ENCODE peak calls at places on chromosome 6, in four cellular contexts. P is A549, M is K562, X is GM12878. V is an unnamed sample.
A peak's percentile ranks its signal among the peaks of the same experiment; 100 is the strongest.

GRCh38 chr6:43490523-43490939 is 13.2 kb downstream of the TJAP1 start:
- DNase-seq in P (no peak), M (no peak), X (no peak), V (peak; percentile 87)

GRCh38 chr6:168209420-168209819 is 110.2 kb downstream of the DACT2 start:
- DNase-seq in P (no peak), M (no peak), X (no peak), V (no peak)

GRCh38 chr6:45327956-45328522 is at the start of gene RUNX2:
- DNase-seq in P (no peak), M (no peak), X (no peak), V (no peak)

GRCh38 chr6:21091411-21091810 is 502.1 kb upstream of the SOX4 start:
- DNase-seq in P (no peak), M (no peak), X (no peak), V (no peak)

GRCh38 chr6:111087106-111087835 is at the start of gene SLC16A10:
- DNase-seq in P (peak; percentile 22), M (peak; percentile 88), X (no peak), V (peak; percentile 65)

GRCh38 chr6:108710560-108710959 is 137.7 kb upstream of the ARMC2 start:
- DNase-seq in P (no peak), M (no peak), X (no peak), V (no peak)

GRCh38 chr6:165204807-165205545 is 104.4 kb downstream of the C6orf118 start:
- DNase-seq in P (no peak), M (no peak), X (no peak), V (no peak)

GRCh38 chr6:163173741-163174140 is 240.8 kb upstream of the QKI start:
- DNase-seq in P (no peak), M (no peak), X (no peak), V (no peak)

GRCh38 chr6:113690255-113690956 is 166.7 kb upstream of the MARCKS start:
- DNase-seq in P (peak; percentile 65), M (no peak), X (peak; percentile 34), V (peak; percentile 58)

GRCh38 chr6:9140861-9141534 is 705.7 kb upstream of the SLC35B3 start:
- DNase-seq in P (no peak), M (no peak), X (no peak), V (no peak)

GRCh38 chr6:91243436-91243835 is 656.6 kb upstream of the MAP3K7 start:
- DNase-seq in P (no peak), M (no peak), X (no peak), V (no peak)

GRCh38 chr6:1068068-1068467 is 243.8 kb upstream of the FOXQ1 start:
- DNase-seq in P (no peak), M (no peak), X (no peak), V (peak; percentile 60)

GRCh38 chr6:166999845-167000253 is 652 bp downstream of the CEP43 start:
- DNase-seq in P (peak; percentile 3), M (no peak), X (no peak), V (peak; percentile 74)

GRCh38 chr6:73878403-73878802 is 182.4 kb downstream of the CD109 start:
- DNase-seq in P (no peak), M (no peak), X (no peak), V (no peak)

GRCh38 chr6:158414900-158415299 is 102.6 kb downstream of the TULP4 start:
- DNase-seq in P (no peak), M (no peak), X (no peak), V (no peak)

GRCh38 chr6:44269921-44270525 is at the start of gene TMEM151B:
- DNase-seq in P (no peak), M (no peak), X (no peak), V (no peak)

GRCh38 chr6:1226208-1227099 is 85.4 kb upstream of the FOXQ1 start:
- DNase-seq in P (no peak), M (no peak), X (no peak), V (no peak)

GRCh38 chr6:71463061-71463460 is 174.4 kb downstream of the OGFRL1 start:
- DNase-seq in P (no peak), M (no peak), X (no peak), V (no peak)

GRCh38 chr6:167933847-167934246 is 63.6 kb upstream of the KIF25 start:
- DNase-seq in P (no peak), M (no peak), X (no peak), V (no peak)

GRCh38 chr6:160678744-160679401 is 14.8 kb upstream of the LPA start:
- DNase-seq in P (no peak), M (no peak), X (no peak), V (no peak)

GRCh38 chr6:28209753-28210535 is 15.1 kb upstream of the ZSCAN9 start:
- DNase-seq in P (no peak), M (no peak), X (no peak), V (no peak)

GRCh38 chr6:2738373-2738979 is 12.2 kb downstream of the MYLK4 start:
- DNase-seq in P (peak; percentile 53), M (peak; percentile 64), X (no peak), V (peak; percentile 47)

GRCh38 chr6:81761197-81761596 is 8.7 kb upstream of the TENT5A start:
- DNase-seq in P (no peak), M (no peak), X (no peak), V (no peak)

GRCh38 chr6:72238900-72239299 is 352.6 kb downstream of the RIMS1 start:
- DNase-seq in P (no peak), M (no peak), X (no peak), V (no peak)

GRCh38 chr6:125792680-125793079 is 1.9 kb downstream of the NCOA7 start:
- DNase-seq in P (no peak), M (no peak), X (no peak), V (no peak)

GRCh38 chr6:88089708-88090107 is 42.1 kb downstream of the SPACA1 start:
- DNase-seq in P (no peak), M (no peak), X (no peak), V (no peak)

GRCh38 chr6:137536104-137536773 is 42.0 kb upstream of the OLIG3 start:
- DNase-seq in P (no peak), M (no peak), X (no peak), V (no peak)

GRCh38 chr6:112116215-112116614 is 28.8 kb downstream of the FAM229B start:
- DNase-seq in P (no peak), M (no peak), X (no peak), V (peak; percentile 16)

GRCh38 chr6:108115598-108116058 is 41.1 kb upstream of the OSTM1 start:
- DNase-seq in P (peak; percentile 76), M (peak; percentile 46), X (no peak), V (peak; percentile 47)

GRCh38 chr6:41942045-41942851 is 640 bp upstream of the CCND3 start:
- DNase-seq in P (no peak), M (no peak), X (no peak), V (no peak)

GRCh38 chr6:150711584-150712501 is 112.2 kb downstream of the PLEKHG1 start:
- DNase-seq in P (no peak), M (no peak), X (no peak), V (no peak)

GRCh38 chr6:117907600-117908245 is 659 bp downstream of the SLC35F1 start:
- DNase-seq in P (no peak), M (no peak), X (no peak), V (no peak)

GRCh38 chr6:20946037-20946436 is 411.8 kb downstream of the CDKAL1 start:
- DNase-seq in P (no peak), M (no peak), X (peak; percentile 43), V (peak; percentile 35)

GRCh38 chr6:31659649-31660223 is 842 bp downstream of the C6orf47 start:
- DNase-seq in P (no peak), M (no peak), X (no peak), V (no peak)

GRCh38 chr6:167962717-167963116 is 34.8 kb upstream of the KIF25 start:
- DNase-seq in P (no peak), M (no peak), X (no peak), V (no peak)

GRCh38 chr6:159727717-159728440 is 573 bp downstream of the WTAP start:
- DNase-seq in P (no peak), M (no peak), X (no peak), V (peak; percentile 29)

GRCh38 chr6:166656269-166657206 is 29.5 kb upstream of the RPS6KA2 start:
- DNase-seq in P (no peak), M (no peak), X (no peak), V (peak; percentile 56)

DNA sequence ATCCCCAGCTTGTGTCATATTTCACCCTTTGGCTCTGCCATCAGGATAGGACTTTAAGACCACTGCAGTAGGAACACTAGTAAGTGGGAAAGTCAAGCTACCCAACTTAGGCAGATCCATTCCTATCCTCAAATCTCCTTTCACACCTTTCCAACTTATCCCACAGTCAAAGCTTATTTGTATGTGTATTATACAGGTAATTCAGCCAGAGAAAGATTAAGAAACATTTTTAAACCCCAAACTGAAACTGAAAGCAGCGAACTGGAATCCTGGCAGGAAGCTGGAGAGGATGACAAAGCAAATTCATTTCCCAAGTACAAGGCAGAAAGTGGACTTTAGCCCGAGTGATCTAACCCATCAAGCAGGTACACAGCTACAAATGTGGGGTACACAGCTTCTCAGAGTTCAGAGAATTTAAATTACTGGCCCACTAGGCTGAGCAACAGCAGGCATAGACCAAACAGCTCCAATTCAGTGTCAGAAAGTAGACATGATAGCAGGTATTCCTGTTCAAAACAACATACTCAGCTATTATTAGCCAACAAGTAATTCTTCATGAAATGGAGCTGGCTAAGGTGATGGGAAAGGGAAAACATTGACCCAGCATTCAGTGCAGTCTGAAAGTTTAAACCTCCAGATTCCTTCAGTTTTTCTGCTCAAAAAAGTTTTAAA is 39.1 kb downstream of the ILRUN start:
- DNase-seq in P (peak; percentile 86), M (peak; percentile 49), X (no peak), V (peak; percentile 98)
- TF ChIP-seq POLR2AphosphoS2 in P (no peak), M (no peak), X (no peak), V (peak; percentile 15)

GRCh38 chr6:14396392-14396791 is 278.8 kb downstream of the CD83 start:
- DNase-seq in P (no peak), M (no peak), X (no peak), V (no peak)
- TF ChIP-seq POLR2AphosphoS2 in P (no peak), M (no peak), X (no peak), V (no peak)

GRCh38 chr6:148221580-148221979 is 121.1 kb upstream of the SASH1 start:
- DNase-seq in P (no peak), M (no peak), X (no peak), V (no peak)
- TF ChIP-seq POLR2AphosphoS2 in P (no peak), M (no peak), X (no peak), V (no peak)

DNA sequence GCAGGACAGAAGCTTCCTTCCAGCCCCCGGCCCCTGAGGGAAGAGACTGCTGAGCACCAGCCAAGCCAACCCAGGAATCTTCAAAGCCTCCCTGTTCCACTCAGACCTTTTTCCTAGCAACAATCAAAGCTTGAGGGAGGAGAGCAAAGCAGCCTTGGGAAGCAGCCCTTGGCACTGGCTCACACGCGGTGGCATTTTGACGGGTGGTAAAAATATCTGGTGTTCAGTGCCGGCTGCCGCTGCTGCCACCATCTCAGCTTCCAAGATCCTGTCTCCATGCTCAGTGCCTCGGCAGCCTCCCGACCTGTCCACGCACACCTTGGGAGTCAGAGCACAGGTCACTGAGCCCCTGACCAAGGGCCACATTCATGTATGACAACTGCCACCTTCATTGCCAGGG is 170.1 kb downstream of the LRFN2 start:
- DNase-seq in P (no peak), M (no peak), X (no peak), V (no peak)
- TF ChIP-seq POLR2AphosphoS2 in P (no peak), M (no peak), X (no peak), V (no peak)

V was measured in HepG2.